ENCODE peak calls at places on chromosome 1, in four cellular contexts. One of them, this sample, is unnamed.

GRCh38 chr1:109226078-109226445 is 12.3 kb downstream of the SARS1 start:
- DNase-seq in upper lobe of left lung: no peak
- DNase-seq in stomach: no peak
- DNase-seq in HL-60: no peak
- DNase-seq in this sample: no peak

GRCh38 chr1:230176871-230177411 is 109.9 kb downstream of the GALNT2 start:
- DNase-seq in upper lobe of left lung: no peak
- DNase-seq in HL-60: no peak
- DNase-seq in stomach: no peak
- DNase-seq in this sample: no peak

GRCh38 chr1:26287033-26287711 is 7.3 kb downstream of the SH3BGRL3 start:
- DNase-seq in HL-60: no peak
- DNase-seq in stomach: peak
- DNase-seq in upper lobe of left lung: peak
- DNase-seq in this sample: peak

GRCh38 chr1:229349463-229350385 is 6.9 kb upstream of the CCSAP start:
- DNase-seq in HL-60: no peak
- DNase-seq in upper lobe of left lung: no peak
- DNase-seq in stomach: no peak
- DNase-seq in this sample: no peak

GRCh38 chr1:28118640-28119307 is 30.4 kb upstream of the EYA3 start:
- DNase-seq in upper lobe of left lung: no peak
- DNase-seq in HL-60: no peak
- DNase-seq in stomach: no peak
- DNase-seq in this sample: no peak

GRCh38 chr1:51960262-51960661 is 30.2 kb downstream of the RAB3B start:
- DNase-seq in HL-60: peak
- DNase-seq in upper lobe of left lung: no peak
- DNase-seq in stomach: no peak
- DNase-seq in this sample: no peak

GRCh38 chr1:162319510-162320160 is 57.0 kb downstream of the SPATA46 start:
- DNase-seq in stomach: no peak
- DNase-seq in upper lobe of left lung: no peak
- DNase-seq in HL-60: no peak
- DNase-seq in this sample: no peak

GRCh38 chr1:183002267-183002666 is 21.0 kb upstream of the LAMC1 start:
- DNase-seq in HL-60: no peak
- DNase-seq in upper lobe of left lung: no peak
- DNase-seq in stomach: no peak
- DNase-seq in this sample: no peak

GRCh38 chr1:22861764-22862440 is 110.8 kb downstream of the LACTBL1 start:
- DNase-seq in upper lobe of left lung: no peak
- DNase-seq in HL-60: no peak
- DNase-seq in stomach: no peak
- DNase-seq in this sample: no peak

GRCh38 chr1:202229376-202229775 is 35.8 kb downstream of the LGR6 start:
- DNase-seq in upper lobe of left lung: no peak
- DNase-seq in HL-60: no peak
- DNase-seq in stomach: no peak
- DNase-seq in this sample: no peak

GRCh38 chr1:29290414-29290980 is 54.2 kb downstream of the PTPRU start:
- DNase-seq in stomach: no peak
- DNase-seq in HL-60: no peak
- DNase-seq in upper lobe of left lung: no peak
- DNase-seq in this sample: no peak

GRCh38 chr1:174748603-174749002 is 251.1 kb upstream of the CACYBP start:
- DNase-seq in upper lobe of left lung: no peak
- DNase-seq in HL-60: no peak
- DNase-seq in stomach: no peak
- DNase-seq in this sample: no peak

GRCh38 chr1:182192215-182192614 is 130.7 kb upstream of the ZNF648 start:
- DNase-seq in upper lobe of left lung: no peak
- DNase-seq in stomach: no peak
- DNase-seq in HL-60: no peak
- DNase-seq in this sample: no peak

GRCh38 chr1:228747536-228747935 is 12.3 kb downstream of the RHOU start:
- DNase-seq in upper lobe of left lung: no peak
- DNase-seq in HL-60: no peak
- DNase-seq in stomach: no peak
- DNase-seq in this sample: no peak

GRCh38 chr1:172286629-172287076 is 133.8 kb upstream of the C1orf105 start:
- DNase-seq in upper lobe of left lung: no peak
- DNase-seq in HL-60: no peak
- DNase-seq in stomach: no peak
- DNase-seq in this sample: no peak

GRCh38 chr1:245599413-245600174 is 444.8 kb downstream of the KIF26B start:
- DNase-seq in stomach: no peak
- DNase-seq in HL-60: peak
- DNase-seq in upper lobe of left lung: peak
- DNase-seq in this sample: no peak

GRCh38 chr1:59732219-59732955 is 82.4 kb upstream of the HOOK1 start:
- DNase-seq in upper lobe of left lung: no peak
- DNase-seq in stomach: no peak
- DNase-seq in HL-60: no peak
- DNase-seq in this sample: no peak
- TF ChIP-seq POLR2AphosphoS5 in upper lobe of left lung: no peak
- TF ChIP-seq POLR2AphosphoS5 in stomach: no peak
- TF ChIP-seq POLR2AphosphoS5 in HL-60: no peak
- TF ChIP-seq POLR2AphosphoS5 in this sample: no peak

GRCh38 chr1:10980094-10980577 is 32.3 kb upstream of the TARDBP start:
- DNase-seq in HL-60: no peak
- DNase-seq in upper lobe of left lung: peak
- DNase-seq in stomach: peak
- DNase-seq in this sample: no peak
- TF ChIP-seq POLR2AphosphoS5 in HL-60: no peak
- TF ChIP-seq POLR2AphosphoS5 in upper lobe of left lung: no peak
- TF ChIP-seq POLR2AphosphoS5 in stomach: peak
- TF ChIP-seq POLR2AphosphoS5 in this sample: no peak

GRCh38 chr1:35220976-35221375 is 28.0 kb upstream of the SFPQ start:
- DNase-seq in stomach: no peak
- DNase-seq in HL-60: no peak
- DNase-seq in upper lobe of left lung: no peak
- DNase-seq in this sample: peak

GRCh38 chr1:35210306-35211112 is 17.6 kb upstream of the SFPQ start:
- DNase-seq in HL-60: no peak
- DNase-seq in stomach: no peak
- DNase-seq in upper lobe of left lung: no peak
- DNase-seq in this sample: no peak

GRCh38 chr1:35211113-35211399 is 18.1 kb upstream of the SFPQ start:
- DNase-seq in stomach: no peak
- DNase-seq in upper lobe of left lung: no peak
- DNase-seq in HL-60: no peak
- DNase-seq in this sample: no peak

DNA sequence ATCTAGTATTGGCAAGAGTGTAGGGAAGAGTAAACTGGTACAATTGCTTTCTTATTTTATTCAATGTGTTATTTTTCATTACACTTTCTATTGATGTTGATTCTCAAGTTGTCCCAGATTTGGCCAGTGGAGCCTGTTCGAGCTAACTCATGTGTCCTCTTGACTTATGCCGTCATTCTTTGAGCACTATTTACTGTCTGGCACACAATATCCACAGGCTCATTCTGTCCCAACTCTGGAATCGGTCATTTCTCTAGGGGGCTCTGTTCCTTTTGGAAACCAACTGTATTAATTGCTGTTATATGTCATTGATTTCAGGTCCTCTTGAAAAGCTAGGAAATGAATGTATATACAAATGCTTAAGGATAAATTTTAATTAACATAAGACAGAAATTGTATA is 22.4 kb upstream of the SFPQ start:
- DNase-seq in stomach: no peak
- DNase-seq in HL-60: no peak
- DNase-seq in upper lobe of left lung: no peak
- DNase-seq in this sample: no peak
- TF ChIP-seq POLR2AphosphoS5 in stomach: no peak
- TF ChIP-seq POLR2AphosphoS5 in HL-60: no peak
- TF ChIP-seq POLR2AphosphoS5 in upper lobe of left lung: no peak
- TF ChIP-seq POLR2AphosphoS5 in this sample: no peak

GRCh38 chr1:63691672-63692425 is 82.0 kb upstream of the ROR1 start:
- DNase-seq in HL-60: peak
- DNase-seq in stomach: peak
- DNase-seq in upper lobe of left lung: peak
- DNase-seq in this sample: peak
- TF ChIP-seq POLR2AphosphoS5 in HL-60: no peak
- TF ChIP-seq POLR2AphosphoS5 in stomach: peak
- TF ChIP-seq POLR2AphosphoS5 in upper lobe of left lung: peak
- TF ChIP-seq POLR2AphosphoS5 in this sample: no peak

GRCh38 chr1:6491076-6491449 is 404 bp downstream of the PLEKHG5 start:
- DNase-seq in HL-60: no peak
- DNase-seq in stomach: no peak
- DNase-seq in upper lobe of left lung: no peak
- DNase-seq in this sample: no peak

GRCh38 chr1:6490181-6491075 is 1.0 kb downstream of the PLEKHG5 start:
- DNase-seq in stomach: peak
- DNase-seq in upper lobe of left lung: peak
- DNase-seq in HL-60: no peak
- DNase-seq in this sample: peak

GRCh38 chr1:6489383-6489765 is 2.1 kb downstream of the PLEKHG5 start:
- DNase-seq in upper lobe of left lung: no peak
- DNase-seq in HL-60: no peak
- DNase-seq in stomach: no peak
- DNase-seq in this sample: no peak

GRCh38 chr1:6488602-6489382 is 2.7 kb downstream of the PLEKHG5 start:
- DNase-seq in stomach: peak
- DNase-seq in HL-60: no peak
- DNase-seq in upper lobe of left lung: no peak
- DNase-seq in this sample: no peak

DNA sequence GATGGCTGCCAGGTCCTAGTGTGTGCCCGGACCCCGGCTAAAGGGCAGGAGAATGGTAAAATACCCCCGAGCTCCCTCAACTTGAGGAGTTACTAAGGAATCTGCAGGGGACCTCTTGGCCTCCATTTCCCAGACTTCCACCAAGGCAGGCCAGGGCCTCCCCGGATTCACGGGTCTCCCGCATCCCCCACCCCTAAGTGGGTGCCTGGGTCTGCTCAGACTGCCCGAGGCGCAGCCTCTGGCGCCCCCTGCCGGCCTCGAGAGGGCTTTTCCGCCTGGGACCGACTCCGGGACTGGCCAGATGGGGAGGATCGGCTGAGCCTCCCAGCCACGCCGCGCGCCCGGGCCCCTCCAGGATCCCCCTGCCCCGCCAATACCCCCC is 1.7 kb downstream of the PLEKHG5 start:
- DNase-seq in stomach: peak
- DNase-seq in HL-60: no peak
- DNase-seq in upper lobe of left lung: peak
- DNase-seq in this sample: peak
- TF ChIP-seq POLR2AphosphoS5 in stomach: no peak
- TF ChIP-seq POLR2AphosphoS5 in HL-60: no peak
- TF ChIP-seq POLR2AphosphoS5 in upper lobe of left lung: no peak
- TF ChIP-seq POLR2AphosphoS5 in this sample: no peak

DNA sequence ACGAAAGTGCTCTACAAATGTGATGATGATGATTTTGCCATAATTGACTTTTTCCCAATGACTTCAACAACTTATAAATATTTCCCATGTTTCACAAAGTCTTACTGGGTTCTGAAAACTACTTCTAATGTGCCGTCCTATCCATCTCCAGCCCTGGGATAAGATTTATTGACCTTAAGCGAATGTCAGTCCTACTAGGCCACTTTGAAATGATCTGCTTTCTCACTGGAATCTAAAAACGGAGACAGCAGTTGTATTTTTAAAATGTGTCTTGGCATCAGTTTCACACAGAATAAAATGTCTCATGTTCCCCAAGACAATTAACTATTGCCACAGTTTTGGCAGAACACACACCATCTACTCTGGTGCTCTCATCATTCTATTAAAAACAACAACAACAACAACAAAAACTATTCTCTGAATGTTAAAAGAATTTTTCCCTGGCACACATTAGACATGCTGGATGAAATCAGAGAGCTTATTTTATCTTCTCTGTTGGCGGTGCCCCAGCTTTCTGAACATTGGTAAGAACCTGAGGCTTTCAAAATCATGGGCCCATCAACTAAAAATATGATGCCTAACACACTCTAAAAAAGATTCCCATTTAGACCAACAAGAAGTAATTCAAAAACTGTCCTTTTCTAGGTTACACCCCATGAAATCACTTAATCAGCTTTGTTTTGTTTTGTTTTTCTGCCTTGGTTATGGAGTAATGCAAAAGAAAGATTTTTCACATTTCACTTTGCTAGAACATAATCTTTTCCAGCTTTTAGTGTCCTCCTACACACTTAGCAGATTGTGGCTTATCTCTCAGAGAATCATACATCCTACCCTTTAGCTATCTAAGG is 23.1 kb upstream of the DNASE2B start:
- DNase-seq in HL-60: no peak
- DNase-seq in upper lobe of left lung: no peak
- DNase-seq in stomach: no peak
- DNase-seq in this sample: no peak
- TF ChIP-seq POLR2AphosphoS5 in HL-60: no peak
- TF ChIP-seq POLR2AphosphoS5 in upper lobe of left lung: no peak
- TF ChIP-seq POLR2AphosphoS5 in stomach: no peak
- TF ChIP-seq POLR2AphosphoS5 in this sample: no peak

GRCh38 chr1:235504122-235504493 is at the start of gene B3GALNT2:
- DNase-seq in stomach: no peak
- DNase-seq in HL-60: no peak
- DNase-seq in upper lobe of left lung: no peak
- DNase-seq in this sample: no peak
- TF ChIP-seq POLR2AphosphoS5 in stomach: no peak
- TF ChIP-seq POLR2AphosphoS5 in HL-60: no peak
- TF ChIP-seq POLR2AphosphoS5 in upper lobe of left lung: no peak
- TF ChIP-seq POLR2AphosphoS5 in this sample: no peak